ENCODE peak calls at places on chromosomes 6 and 20, in seven cellular contexts. C is GM12878, K is H1, A is SK-N-SH, O is spleen, W is GM12891, D is transverse colon. N is an unnamed sample.

GRCh38 chr6:169859401-169859977 is 108.1 kb downstream of the ERMARD start:
- DNase-seq in D (no peak), W (no peak), O (peak; percentile 53), C (no peak), K (peak; percentile 19), A (peak; percentile 9), N (peak; percentile 17)

GRCh38 chr6:32166411-32167061 is 2.1 kb downstream of the EGFL8 start:
- DNase-seq in O (peak; percentile 65), A (no peak), C (no peak), D (no peak), K (peak; percentile 92), W (no peak), N (no peak)

GRCh38 chr6:11231564-11232176 is 798 bp downstream of the NEDD9 start:
- DNase-seq in W (no peak), O (no peak), D (no peak), K (no peak), C (no peak), A (no peak), N (no peak)

GRCh38 chr6:138371720-138372119 is 6.0 kb upstream of the SMIM28 start:
- DNase-seq in K (no peak), O (no peak), A (no peak), W (no peak), D (no peak), C (no peak), N (no peak)

GRCh38 chr6:135701426-135701825 is 150.1 kb upstream of the PDE7B start:
- DNase-seq in W (no peak), O (no peak), K (no peak), D (no peak), A (no peak), C (no peak), N (no peak)

GRCh38 chr6:44247338-44248302 is 719 bp downstream of the HSP90AB1 start:
- DNase-seq in W (no peak), K (no peak), A (peak; percentile 76), O (peak; percentile 96), C (no peak), D (peak; percentile 78), N (peak; percentile 67)

GRCh38 chr6:100281471-100281878 is 183.2 kb downstream of the SIM1 start:
- DNase-seq in D (no peak), K (peak; percentile 78), A (peak; percentile 3), W (no peak), O (no peak), C (no peak), N (no peak)

GRCh38 chr20:40768105-40768504 is 79.1 kb upstream of the MAFB start:
- DNase-seq in C (no peak), A (no peak), K (no peak), W (no peak), D (no peak), O (no peak), N (no peak)

GRCh38 chr6:26311012-26311384 is 54.0 kb upstream of the BTN3A2 start:
- DNase-seq in D (no peak), C (no peak), W (no peak), A (no peak), O (no peak), K (peak; percentile 72), N (no peak)

GRCh38 chr6:47413752-47414516 is 63.7 kb upstream of the CD2AP start:
- DNase-seq in C (peak; percentile 60), A (peak; percentile 45), O (no peak), D (no peak), W (peak; percentile 22), K (no peak), N (no peak)

GRCh38 chr20:57558614-57559285 is 2.2 kb upstream of the PCK1 start:
- DNase-seq in D (no peak), A (no peak), C (no peak), K (no peak), O (peak; percentile 33), W (no peak), N (no peak)

GRCh38 chr6:36975231-36976004 is 10.6 kb downstream of the MTCH1 start:
- DNase-seq in W (no peak), K (no peak), D (no peak), C (no peak), A (no peak), O (peak; percentile 66), N (no peak)

GRCh38 chr20:6837730-6838129 is 70.2 kb downstream of the BMP2 start:
- DNase-seq in C (no peak), A (no peak), O (no peak), D (no peak), W (no peak), K (no peak), N (no peak)

GRCh38 chr20:6835609-6836008 is 68.1 kb downstream of the BMP2 start:
- DNase-seq in K (no peak), W (no peak), C (no peak), O (no peak), D (no peak), A (no peak), N (no peak)

GRCh38 chr20:6836821-6837374 is 69.4 kb downstream of the BMP2 start:
- DNase-seq in C (no peak), O (no peak), W (no peak), K (no peak), D (no peak), A (no peak), N (no peak)

GRCh38 chr20:6841128-6841527 is 73.6 kb downstream of the BMP2 start:
- DNase-seq in A (no peak), K (no peak), W (no peak), O (no peak), C (no peak), D (no peak), N (no peak)

GRCh38 chr20:6838181-6838826 is 70.8 kb downstream of the BMP2 start:
- DNase-seq in C (peak; percentile 25), D (no peak), K (no peak), O (no peak), A (no peak), W (no peak), N (no peak)
- TF ChIP-seq POLR2AphosphoS5 in C (no peak), D (no peak), K (no peak), O (no peak), A (no peak), W (no peak), N (no peak)

DNA sequence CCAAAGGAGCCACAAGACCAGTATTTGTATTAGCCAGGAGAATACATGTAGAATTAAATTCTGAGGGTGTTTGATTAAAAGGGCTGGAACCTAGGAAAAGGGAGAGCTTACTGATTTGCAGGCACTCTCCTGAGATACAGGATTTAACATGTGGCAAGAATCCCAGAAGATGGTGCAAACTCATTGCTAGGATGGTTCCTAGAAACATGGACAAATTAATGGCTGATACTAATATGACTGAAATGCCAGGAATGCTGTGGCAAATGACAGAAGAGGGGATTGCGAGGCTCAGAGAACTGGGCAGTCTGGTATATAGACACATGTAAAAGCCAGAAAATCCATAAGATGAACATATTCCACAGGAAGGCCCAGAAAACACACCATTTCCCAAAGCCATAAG is 118.1 kb downstream of the RWDD2A start:
- DNase-seq in C (no peak), A (no peak), D (no peak), K (no peak), O (no peak), W (no peak), N (no peak)
- TF ChIP-seq POLR2AphosphoS5 in C (no peak), A (no peak), D (no peak), K (no peak), O (no peak), W (no peak), N (no peak)

GRCh38 chr20:62136283-62137091 is 6.7 kb downstream of the PSMA7 start:
- DNase-seq in W (no peak), A (peak; percentile 78), K (no peak), C (no peak), O (peak; percentile 88), D (peak; percentile 72), N (peak; percentile 63)

GRCh38 chr20:62135573-62136266 is 7.5 kb downstream of the PSMA7 start:
- DNase-seq in K (no peak), W (no peak), D (no peak), O (no peak), C (no peak), A (no peak), N (no peak)

GRCh38 chr20:62133051-62133845 is 9.9 kb downstream of the PSMA7 start:
- DNase-seq in W (no peak), D (no peak), C (no peak), K (no peak), A (no peak), O (peak; percentile 83), N (no peak)

GRCh38 chr20:62133864-62134263 is 9.3 kb downstream of the PSMA7 start:
- DNase-seq in C (no peak), W (peak; percentile 50), K (no peak), D (no peak), A (peak; percentile 56), O (no peak), N (no peak)

DNA sequence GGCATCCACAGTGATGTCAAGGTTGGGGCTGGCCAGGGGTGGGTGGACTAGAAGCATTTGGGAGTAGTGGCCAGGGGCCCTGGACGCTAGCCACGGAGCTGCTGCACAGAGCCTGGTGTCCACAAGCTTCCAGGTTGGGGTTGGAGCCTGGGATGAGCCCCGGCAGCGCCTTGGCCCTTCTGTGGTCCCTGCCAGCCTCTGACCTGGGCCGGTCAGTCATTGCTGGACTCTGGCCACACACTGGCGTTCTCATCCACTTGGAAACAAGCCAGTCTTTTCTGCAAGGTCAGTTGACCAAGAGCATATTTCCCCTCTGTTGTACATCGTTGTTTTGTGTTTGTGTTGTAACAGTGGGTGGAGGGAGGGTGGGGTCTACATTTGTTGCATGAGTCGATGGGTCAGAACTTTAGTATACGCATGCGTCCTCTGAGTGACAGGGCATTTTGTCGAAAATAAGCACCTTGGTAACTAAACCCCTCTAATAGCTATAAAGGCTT is 8.4 kb downstream of the PSMA7 start:
- DNase-seq in D (no peak), O (no peak), W (no peak), K (no peak), C (no peak), A (no peak), N (no peak)
- TF ChIP-seq POLR2AphosphoS5 in D (no peak), O (peak; percentile 70), W (peak; percentile 53), K (no peak), C (no peak), A (peak; percentile 44), N (no peak)

GRCh38 chr6:130381012-130381411 is 15.2 kb downstream of the TMEM200A start:
- DNase-seq in W (no peak), D (no peak), O (no peak), C (no peak), A (no peak), K (no peak), N (no peak)
- TF ChIP-seq POLR2AphosphoS5 in W (no peak), D (no peak), O (no peak), C (no peak), A (no peak), K (no peak), N (no peak)